ENCODE peak calls at places on chromosomes 3 and 15, in eight cellular contexts. G is Calu3; J is breast epithelium; T is left ventricle myocardium inferior; V is CD4-positive, alpha-beta T cell; W is B cell; M is HFF-Myc; O is esophagus muscularis mucosa. Z is an unnamed sample.

GRCh38 chr3:137012097-137012501 is 54.3 kb downstream of the IL20RB start:
- DNase-seq in G (no peak), T (no peak), V (no peak), O (peak; percentile 89), J (no peak), W (no peak), M (peak; percentile 47), Z (no peak)

GRCh38 chr3:115071611-115072010 is 75.5 kb downstream of the ZBTB20 start:
- DNase-seq in M (no peak), J (no peak), G (no peak), O (no peak), T (no peak), V (no peak), W (no peak), Z (no peak)

GRCh38 chr3:128787256-128788253 is 61.6 kb downstream of the RAB7A start:
- DNase-seq in J (no peak), M (no peak), G (peak; percentile 79), V (no peak), O (no peak), W (peak; percentile 45), T (no peak), Z (no peak)

GRCh38 chr3:43432462-43432861 is 146.1 kb downstream of the SNRK start:
- DNase-seq in T (no peak), J (no peak), V (no peak), O (no peak), M (no peak), G (no peak), W (no peak), Z (no peak)

GRCh38 chr3:36212291-36212690 is 168.0 kb upstream of the STAC start:
- DNase-seq in G (no peak), T (no peak), V (no peak), O (no peak), W (no peak), M (peak; percentile 55), J (no peak), Z (no peak)

GRCh38 chr15:44712108-44713005 is 1.0 kb downstream of the B2M start:
- DNase-seq in G (peak; percentile 62), V (peak; percentile 64), M (no peak), T (peak; percentile 42), O (peak; percentile 94), J (peak; percentile 68), W (peak; percentile 76), Z (no peak)

GRCh38 chr15:62334581-62334980 is 169.5 kb upstream of the C2CD4B start:
- DNase-seq in O (no peak), G (no peak), W (no peak), T (no peak), V (no peak), J (no peak), M (no peak), Z (no peak)

GRCh38 chr15:72402726-72403125 is 4.6 kb downstream of the TMEM202 start:
- DNase-seq in T (no peak), V (no peak), J (no peak), O (no peak), M (no peak), G (no peak), W (no peak), Z (no peak)

GRCh38 chr3:197748597-197749314 is 927 bp upstream of the FYTTD1 start:
- DNase-seq in O (no peak), G (no peak), W (no peak), V (no peak), J (no peak), T (no peak), M (peak; percentile 40), Z (no peak)

GRCh38 chr3:185733980-185734724 is 90.7 kb downstream of the IGF2BP2 start:
- DNase-seq in W (no peak), V (no peak), M (no peak), T (no peak), G (peak; percentile 82), O (no peak), J (peak; percentile 22), Z (peak; percentile 51)

GRCh38 chr3:106628407-106628806 is 748.8 kb upstream of the CCDC54 start:
- DNase-seq in M (peak; percentile 19), J (no peak), V (no peak), T (no peak), W (no peak), O (no peak), G (no peak), Z (no peak)

GRCh38 chr3:149975919-149976318 is 5.2 kb upstream of the PFN2 start:
- DNase-seq in V (no peak), T (no peak), O (no peak), J (no peak), G (no peak), W (no peak), M (no peak), Z (no peak)
- TF ChIP-seq CTCF in V (no peak), T (no peak), O (no peak), J (no peak), G (no peak), W (no peak), M (peak; percentile 16), Z (peak; percentile 12)

GRCh38 chr3:50295553-50296166 is 3.4 kb upstream of the IFRD2 start:
- DNase-seq in O (no peak), G (no peak), W (no peak), T (no peak), J (no peak), V (no peak), M (no peak), Z (no peak)

GRCh38 chr3:50294089-50294488 is 1.9 kb upstream of the IFRD2 start:
- DNase-seq in J (no peak), T (no peak), G (no peak), M (no peak), O (no peak), V (no peak), W (no peak), Z (no peak)

GRCh38 chr3:50296721-50297383 is 2.4 kb downstream of the HYAL3 start:
- DNase-seq in M (no peak), V (no peak), O (no peak), W (no peak), T (peak; percentile 13), G (no peak), J (no peak), Z (no peak)

GRCh38 chr3:50292924-50293801 is 934 bp upstream of the IFRD2 start:
- DNase-seq in J (peak; percentile 52), W (no peak), T (peak; percentile 18), V (no peak), G (no peak), M (no peak), O (no peak), Z (no peak)

GRCh38 chr3:50294492-50295403 is 2.5 kb upstream of the IFRD2 start:
- DNase-seq in V (no peak), G (no peak), O (no peak), M (no peak), W (no peak), T (peak; percentile 16), J (no peak), Z (no peak)
- TF ChIP-seq CTCF in V (no peak), G (no peak), O (no peak), M (no peak), W (no peak), T (no peak), J (no peak), Z (no peak)

DNA sequence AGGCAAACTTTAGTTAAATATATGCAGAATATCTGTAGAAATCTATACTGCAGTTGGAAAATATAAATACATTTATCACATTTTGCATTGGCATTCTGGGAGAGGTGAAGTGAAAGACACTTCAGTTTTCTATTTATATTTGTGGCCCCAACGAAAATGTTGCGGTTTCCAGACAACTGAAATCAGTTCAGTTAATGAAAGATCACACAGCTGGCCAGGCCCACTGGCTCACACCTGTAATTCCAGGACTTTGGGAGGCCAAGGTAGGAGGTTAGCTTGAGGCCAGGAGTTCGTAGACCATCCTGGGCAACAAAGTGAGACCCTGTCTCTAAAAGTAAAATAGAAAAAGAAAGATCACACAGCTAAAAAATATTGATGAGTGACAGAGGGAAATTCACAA is 11.9 kb upstream of the CLASP2 start:
- DNase-seq in T (no peak), M (no peak), O (no peak), W (no peak), V (no peak), J (no peak), G (no peak), Z (no peak)
- TF ChIP-seq CTCF in T (no peak), M (no peak), O (no peak), W (no peak), V (no peak), J (no peak), G (no peak), Z (no peak)

GRCh38 chr15:68650901-68651709 is 72.3 kb downstream of the CORO2B start:
- DNase-seq in J (no peak), G (peak; percentile 91), M (no peak), O (no peak), T (no peak), V (peak; percentile 19), W (peak; percentile 51), Z (no peak)
- TF ChIP-seq CTCF in J (no peak), G (peak; percentile 85), M (peak; percentile 81), O (peak; percentile 46), T (peak; percentile 76), V (peak; percentile 24), W (peak; percentile 77), Z (peak; percentile 34)

GRCh38 chr3:183244981-183245476 is 8.0 kb upstream of the B3GNT5 start:
- DNase-seq in G (peak; percentile 62), V (no peak), W (no peak), J (no peak), T (no peak), O (no peak), M (no peak), Z (no peak)
- TF ChIP-seq CTCF in G (peak; percentile 14), V (no peak), W (no peak), J (no peak), T (no peak), O (no peak), M (no peak), Z (no peak)

Z was measured in D721Med.